ENCODE peak calls at places on chromosomes 16 and 17, in eight cellular contexts. One of them, this sample, is unnamed.

GRCh38 chr17:30922235-30922993 is 669 bp downstream of the ADAP2 start:
- DNase-seq in anterior cingulate cortex: peak; percentile 3
- DNase-seq in stimulated activated CD4-positive, alpha-beta T cell treated with anti-CD3 and anti-CD28 coated beads, Interleukin-4, amount 100 ng/mL, for 4 hours: no peak
- DNase-seq in EL: peak; percentile 21
- DNase-seq in retinal pigment epithelial cell: no peak
- DNase-seq in LoVo: no peak
- DNase-seq in NCI-H1436: no peak
- DNase-seq in HAP-1: peak; percentile 42
- DNase-seq in this sample: no peak

GRCh38 chr16:88086571-88087516 is 135.6 kb downstream of the BANP start:
- DNase-seq in anterior cingulate cortex: no peak
- DNase-seq in stimulated activated CD4-positive, alpha-beta T cell treated with anti-CD3 and anti-CD28 coated beads, Interleukin-4, amount 100 ng/mL, for 4 hours: no peak
- DNase-seq in EL: no peak
- DNase-seq in retinal pigment epithelial cell: no peak
- DNase-seq in LoVo: no peak
- DNase-seq in NCI-H1436: no peak
- DNase-seq in HAP-1: no peak
- DNase-seq in this sample: no peak

GRCh38 chr16:28820016-28820415 is 2.8 kb upstream of the ATXN2L start:
- DNase-seq in anterior cingulate cortex: no peak
- DNase-seq in stimulated activated CD4-positive, alpha-beta T cell treated with anti-CD3 and anti-CD28 coated beads, Interleukin-4, amount 100 ng/mL, for 4 hours: no peak
- DNase-seq in EL: no peak
- DNase-seq in retinal pigment epithelial cell: no peak
- DNase-seq in LoVo: peak; percentile 44
- DNase-seq in NCI-H1436: no peak
- DNase-seq in HAP-1: no peak
- DNase-seq in this sample: no peak

GRCh38 chr17:80219013-80219776 is 938 bp downstream of the SGSH start:
- DNase-seq in anterior cingulate cortex: no peak
- DNase-seq in stimulated activated CD4-positive, alpha-beta T cell treated with anti-CD3 and anti-CD28 coated beads, Interleukin-4, amount 100 ng/mL, for 4 hours: peak; percentile 92
- DNase-seq in EL: peak; percentile 90
- DNase-seq in retinal pigment epithelial cell: peak; percentile 47
- DNase-seq in LoVo: peak; percentile 85
- DNase-seq in NCI-H1436: peak; percentile 45
- DNase-seq in HAP-1: peak; percentile 78
- DNase-seq in this sample: peak; percentile 30

GRCh38 chr17:57861737-57862409 is 12.0 kb upstream of the MRPS23 start:
- DNase-seq in anterior cingulate cortex: peak; percentile 21
- DNase-seq in stimulated activated CD4-positive, alpha-beta T cell treated with anti-CD3 and anti-CD28 coated beads, Interleukin-4, amount 100 ng/mL, for 4 hours: no peak
- DNase-seq in EL: peak; percentile 61
- DNase-seq in retinal pigment epithelial cell: no peak
- DNase-seq in LoVo: peak; percentile 55
- DNase-seq in NCI-H1436: no peak
- DNase-seq in HAP-1: no peak
- DNase-seq in this sample: no peak

GRCh38 chr16:68049448-68049847 is 26.4 kb downstream of the DUS2 start:
- DNase-seq in anterior cingulate cortex: no peak
- DNase-seq in stimulated activated CD4-positive, alpha-beta T cell treated with anti-CD3 and anti-CD28 coated beads, Interleukin-4, amount 100 ng/mL, for 4 hours: no peak
- DNase-seq in EL: no peak
- DNase-seq in retinal pigment epithelial cell: no peak
- DNase-seq in LoVo: no peak
- DNase-seq in NCI-H1436: no peak
- DNase-seq in HAP-1: no peak
- DNase-seq in this sample: no peak

GRCh38 chr16:64122177-64122576 is 999.7 kb downstream of the CDH11 start:
- DNase-seq in anterior cingulate cortex: no peak
- DNase-seq in stimulated activated CD4-positive, alpha-beta T cell treated with anti-CD3 and anti-CD28 coated beads, Interleukin-4, amount 100 ng/mL, for 4 hours: no peak
- DNase-seq in EL: no peak
- DNase-seq in retinal pigment epithelial cell: no peak
- DNase-seq in LoVo: no peak
- DNase-seq in NCI-H1436: no peak
- DNase-seq in HAP-1: no peak
- DNase-seq in this sample: no peak

GRCh38 chr16:58042886-58043515 is 17.4 kb downstream of the MMP15 start:
- DNase-seq in anterior cingulate cortex: no peak
- DNase-seq in stimulated activated CD4-positive, alpha-beta T cell treated with anti-CD3 and anti-CD28 coated beads, Interleukin-4, amount 100 ng/mL, for 4 hours: no peak
- DNase-seq in EL: no peak
- DNase-seq in retinal pigment epithelial cell: no peak
- DNase-seq in LoVo: no peak
- DNase-seq in NCI-H1436: no peak
- DNase-seq in HAP-1: no peak
- DNase-seq in this sample: no peak

This sample was measured in RWPE1.